ENCODE peak calls at places on chromosome 4, in six cellular contexts. One of them, this sample, is unnamed.

GRCh38 chr4:37445023-37445422 is 200.5 kb downstream of the NWD2 start:
- DNase-seq in glutamatergic neuron: no peak
- DNase-seq in T-helper 2 cell: no peak
- DNase-seq in mesenchymal stem cell: no peak
- DNase-seq in GM23338: no peak
- DNase-seq in amniotic stem cell: no peak
- DNase-seq in this sample: no peak

GRCh38 chr4:85738721-85739120 is 263.8 kb downstream of the ARHGAP24 start:
- DNase-seq in glutamatergic neuron: no peak
- DNase-seq in T-helper 2 cell: no peak
- DNase-seq in mesenchymal stem cell: no peak
- DNase-seq in GM23338: no peak
- DNase-seq in amniotic stem cell: no peak
- DNase-seq in this sample: no peak

GRCh38 chr4:54513231-54513630 is 144.5 kb upstream of the KIT start:
- DNase-seq in glutamatergic neuron: no peak
- DNase-seq in T-helper 2 cell: no peak
- DNase-seq in mesenchymal stem cell: peak
- DNase-seq in GM23338: no peak
- DNase-seq in amniotic stem cell: peak
- DNase-seq in this sample: no peak

GRCh38 chr4:145694929-145695328 is 15.0 kb downstream of the C4orf51 start:
- DNase-seq in glutamatergic neuron: no peak
- DNase-seq in T-helper 2 cell: no peak
- DNase-seq in mesenchymal stem cell: no peak
- DNase-seq in GM23338: no peak
- DNase-seq in amniotic stem cell: no peak
- DNase-seq in this sample: no peak

GRCh38 chr4:96170198-96170597 is 330.3 kb downstream of the PDHA2 start:
- DNase-seq in glutamatergic neuron: no peak
- DNase-seq in T-helper 2 cell: no peak
- DNase-seq in mesenchymal stem cell: no peak
- DNase-seq in GM23338: peak
- DNase-seq in amniotic stem cell: no peak
- DNase-seq in this sample: no peak

GRCh38 chr4:98802673-98803286 is 126.2 kb downstream of the EIF4E start:
- DNase-seq in glutamatergic neuron: no peak
- DNase-seq in T-helper 2 cell: no peak
- DNase-seq in mesenchymal stem cell: peak
- DNase-seq in GM23338: no peak
- DNase-seq in amniotic stem cell: no peak
- DNase-seq in this sample: no peak

GRCh38 chr4:151865327-151865726 is 104.5 kb upstream of the GATB start:
- DNase-seq in glutamatergic neuron: no peak
- DNase-seq in T-helper 2 cell: no peak
- DNase-seq in mesenchymal stem cell: no peak
- DNase-seq in GM23338: no peak
- DNase-seq in amniotic stem cell: no peak
- DNase-seq in this sample: peak

GRCh38 chr4:132992686-132993085 is 156.4 kb upstream of the PCDH10 start:
- DNase-seq in glutamatergic neuron: no peak
- DNase-seq in T-helper 2 cell: no peak
- DNase-seq in mesenchymal stem cell: no peak
- DNase-seq in GM23338: no peak
- DNase-seq in amniotic stem cell: no peak
- DNase-seq in this sample: no peak

GRCh38 chr4:71994559-71994958 is 37.2 kb upstream of the NPFFR2 start:
- DNase-seq in glutamatergic neuron: no peak
- DNase-seq in T-helper 2 cell: no peak
- DNase-seq in mesenchymal stem cell: no peak
- DNase-seq in GM23338: no peak
- DNase-seq in amniotic stem cell: no peak
- DNase-seq in this sample: no peak

GRCh38 chr4:148227147-148227546 is 215.1 kb downstream of the NR3C2 start:
- DNase-seq in glutamatergic neuron: no peak
- DNase-seq in T-helper 2 cell: no peak
- DNase-seq in mesenchymal stem cell: no peak
- DNase-seq in GM23338: no peak
- DNase-seq in amniotic stem cell: no peak
- DNase-seq in this sample: no peak

GRCh38 chr4:20698382-20698781 is 1.9 kb upstream of the PACRGL start:
- DNase-seq in glutamatergic neuron: no peak
- DNase-seq in T-helper 2 cell: no peak
- DNase-seq in mesenchymal stem cell: peak
- DNase-seq in GM23338: no peak
- DNase-seq in amniotic stem cell: no peak
- DNase-seq in this sample: no peak

GRCh38 chr4:168932138-168932537 is 77.9 kb downstream of the CBR4 start:
- DNase-seq in glutamatergic neuron: no peak
- DNase-seq in T-helper 2 cell: no peak
- DNase-seq in mesenchymal stem cell: no peak
- DNase-seq in GM23338: no peak
- DNase-seq in amniotic stem cell: no peak
- DNase-seq in this sample: no peak

GRCh38 chr4:75895744-75896314 is 6.4 kb downstream of the PPEF2 start:
- DNase-seq in glutamatergic neuron: no peak
- DNase-seq in T-helper 2 cell: no peak
- DNase-seq in mesenchymal stem cell: peak
- DNase-seq in GM23338: peak
- DNase-seq in amniotic stem cell: no peak
- DNase-seq in this sample: no peak

GRCh38 chr4:38207110-38207457 is 246.9 kb downstream of the PTTG2 start:
- DNase-seq in glutamatergic neuron: no peak
- DNase-seq in T-helper 2 cell: no peak
- DNase-seq in mesenchymal stem cell: no peak
- DNase-seq in GM23338: no peak
- DNase-seq in amniotic stem cell: no peak
- DNase-seq in this sample: no peak

GRCh38 chr4:156294577-156294976 is 340.9 kb upstream of the CTSO start:
- DNase-seq in glutamatergic neuron: no peak
- DNase-seq in T-helper 2 cell: no peak
- DNase-seq in mesenchymal stem cell: peak
- DNase-seq in GM23338: peak
- DNase-seq in amniotic stem cell: peak
- DNase-seq in this sample: no peak

GRCh38 chr4:7328913-7329638 is 105.7 kb downstream of the PSAPL1 start:
- DNase-seq in glutamatergic neuron: no peak
- DNase-seq in T-helper 2 cell: no peak
- DNase-seq in mesenchymal stem cell: peak
- DNase-seq in GM23338: no peak
- DNase-seq in amniotic stem cell: peak
- DNase-seq in this sample: no peak

GRCh38 chr4:53100801-53101581 is 238.9 kb downstream of the RASL11B start:
- DNase-seq in glutamatergic neuron: no peak
- DNase-seq in T-helper 2 cell: no peak
- DNase-seq in mesenchymal stem cell: peak
- DNase-seq in GM23338: no peak
- DNase-seq in amniotic stem cell: peak
- DNase-seq in this sample: no peak

GRCh38 chr4:140049924-140050681 is 103.9 kb downstream of the MAML3 start:
- DNase-seq in glutamatergic neuron: peak
- DNase-seq in T-helper 2 cell: no peak
- DNase-seq in mesenchymal stem cell: no peak
- DNase-seq in GM23338: peak
- DNase-seq in amniotic stem cell: no peak
- DNase-seq in this sample: no peak

GRCh38 chr4:138037716-138038115 is 204.4 kb downstream of the SLC7A11 start:
- DNase-seq in glutamatergic neuron: no peak
- DNase-seq in T-helper 2 cell: no peak
- DNase-seq in mesenchymal stem cell: peak
- DNase-seq in GM23338: peak
- DNase-seq in amniotic stem cell: no peak
- DNase-seq in this sample: no peak